ENCODE peak calls at places on chromosomes 2 and 18, in four cellular contexts. H is T1000, Z is NCI-H2171, K is HFFc6. U is an unnamed sample.

GRCh38 chr2:96533292-96534073 is 3.1 kb upstream of the ARID5A start:
- DNase-seq in K (peak), Z (no peak), H (no peak), U (no peak)

GRCh38 chr18:58403799-58404455 is 225.0 kb downstream of the ALPK2 start:
- DNase-seq in H (no peak), Z (no peak), K (no peak), U (no peak)

GRCh38 chr18:6009751-6010150 is 114.4 kb upstream of the TMEM200C start:
- DNase-seq in H (no peak), K (no peak), Z (no peak), U (peak)

GRCh38 chr2:96869281-96869823 is 528 bp downstream of the SEMA4C start:
- DNase-seq in H (peak), Z (no peak), K (peak), U (no peak)

GRCh38 chr2:47041891-47042684 is 113.0 kb downstream of the STPG4 start:
- DNase-seq in H (no peak), Z (no peak), K (no peak), U (no peak)

GRCh38 chr18:11119550-11119949 is 29.8 kb downstream of the PIEZO2 start:
- DNase-seq in H (peak), Z (no peak), K (peak), U (no peak)

GRCh38 chr18:66511810-66512209 is 92.1 kb downstream of the CDH19 start:
- DNase-seq in H (no peak), Z (no peak), K (no peak), U (peak)

GRCh38 chr2:62795341-62795740 is 89.8 kb downstream of the EHBP1 start:
- DNase-seq in Z (no peak), K (no peak), H (no peak), U (no peak)

GRCh38 chr2:222864296-222864695 is 3.5 kb downstream of the ACSL3 start:
- DNase-seq in H (peak), K (peak), Z (no peak), U (no peak)